ENCODE peak calls at places on chromosomes 13 and 19, in four cellular contexts. Y is DND-41, W is fibroblast of lung, I is OCI-LY7. M is an unnamed sample.

GRCh38 chr19:18677156-18677555 is 6.3 kb upstream of the CRTC1 start:
- DNase-seq in Y (no peak), I (no peak), W (no peak), M (no peak)

GRCh38 chr13:52371736-52372247 is 34.2 kb downstream of the THSD1 start:
- DNase-seq in W (peak; percentile 89), Y (no peak), I (no peak), M (no peak)

GRCh38 chr19:23884363-23884762 is 30.3 kb upstream of the ZNF726 start:
- DNase-seq in I (no peak), W (no peak), Y (no peak), M (no peak)

GRCh38 chr19:4430760-4431159 is 26.8 kb downstream of the UBXN6 start:
- DNase-seq in I (no peak), W (no peak), Y (no peak), M (no peak)

GRCh38 chr13:100454876-100455275 is 133.7 kb downstream of the GGACT start:
- DNase-seq in Y (peak; percentile 15), W (peak; percentile 76), I (no peak), M (no peak)

GRCh38 chr13:53126803-53127202 is 98.2 kb downstream of the OLFM4 start:
- DNase-seq in Y (no peak), W (peak; percentile 9), I (no peak), M (no peak)

GRCh38 chr19:41324231-41324702 is 14.3 kb downstream of the CCDC97 start:
- DNase-seq in Y (no peak), I (no peak), W (no peak), M (no peak)

GRCh38 chr19:42079886-42080763 is 4.2 kb downstream of the ZNF574 start:
- DNase-seq in Y (no peak), I (no peak), W (no peak), M (no peak)

GRCh38 chr19:5308471-5309437 is 31.9 kb downstream of the PTPRS start:
- DNase-seq in I (peak; percentile 26), W (peak; percentile 91), Y (no peak), M (peak; percentile 79)

GRCh38 chr19:44767295-44768180 is 10.2 kb upstream of the CBLC start:
- DNase-seq in I (no peak), Y (no peak), W (no peak), M (no peak)

GRCh38 chr13:43751624-43752023 is 35.1 kb downstream of the ENOX1 start:
- DNase-seq in I (no peak), Y (no peak), W (no peak), M (no peak)

GRCh38 chr19:6963937-6964336 is 57.3 kb downstream of the MBD3L2B start:
- DNase-seq in I (peak; percentile 41), W (no peak), Y (peak; percentile 51), M (no peak)

GRCh38 chr19:41320568-41320967 is 10.6 kb downstream of the CCDC97 start:
- DNase-seq in I (no peak), Y (no peak), W (no peak), M (no peak)

GRCh38 chr19:9498183-9498902 is at the start of gene ZNF560:
- DNase-seq in W (peak; percentile 21), Y (no peak), I (no peak), M (no peak)

GRCh38 chr19:21439372-21439771 is 42.4 kb downstream of the ZNF493 start:
- DNase-seq in I (no peak), W (no peak), Y (no peak), M (no peak)

GRCh38 chr19:30001794-30002193 is 59.8 kb downstream of the URI1 start:
- DNase-seq in W (peak; percentile 2), Y (no peak), I (peak; percentile 6), M (no peak)

GRCh38 chr13:79245937-79246574 is 160.0 kb downstream of the RBM26 start:
- DNase-seq in W (no peak), Y (no peak), I (no peak), M (no peak)

GRCh38 chr13:114249062-114249461 is 14.4 kb downstream of the CDC16 start:
- DNase-seq in I (no peak), W (no peak), Y (no peak), M (no peak)

GRCh38 chr13:23828866-23829265 is 60.3 kb downstream of the MIPEP start:
- DNase-seq in I (no peak), Y (no peak), W (peak; percentile 78), M (no peak)

GRCh38 chr19:400976-401835 is 7.7 kb downstream of the C2CD4C start:
- DNase-seq in W (no peak), I (no peak), Y (no peak), M (peak; percentile 13)

GRCh38 chr13:72304121-72304745 is 423.2 kb downstream of the MZT1 start:
- DNase-seq in I (no peak), W (peak; percentile 95), Y (no peak), M (no peak)

GRCh38 chr13:99496322-99497142 is 4.7 kb upstream of the TM9SF2 start:
- DNase-seq in I (no peak), Y (peak; percentile 82), W (peak; percentile 28), M (no peak)

GRCh38 chr13:74270018-74270417 is 135.8 kb upstream of the KLF12 start:
- DNase-seq in W (no peak), I (no peak), Y (no peak), M (no peak)

GRCh38 chr19:3494051-3494450 is 6.4 kb downstream of the DOHH start:
- DNase-seq in W (no peak), Y (peak; percentile 94), I (peak; percentile 25), M (peak; percentile 95)

GRCh38 chr13:99197257-99197651 is 3.4 kb upstream of the UBAC2 start:
- DNase-seq in Y (no peak), W (no peak), I (no peak), M (no peak)

GRCh38 chr19:10815969-10816635 is 19.9 kb downstream of the TMED1 start:
- DNase-seq in Y (no peak), I (no peak), W (no peak), M (no peak)

GRCh38 chr19:45767410-45767880 is 1.6 kb downstream of the SIX5 start:
- DNase-seq in I (no peak), W (peak; percentile 89), Y (no peak), M (no peak)

GRCh38 chr19:737591-738093 is 13.3 kb upstream of the MISP start:
- DNase-seq in Y (peak; percentile 72), I (peak; percentile 53), W (peak; percentile 16), M (peak; percentile 56)

GRCh38 chr19:572891-573825 is 762 bp downstream of the BSG start:
- DNase-seq in W (peak; percentile 45), I (peak; percentile 49), Y (peak; percentile 44), M (no peak)

GRCh38 chr13:100301418-100301817 is 212.5 kb downstream of the PCCA start:
- DNase-seq in W (no peak), Y (no peak), I (no peak), M (no peak)

GRCh38 chr13:100130092-100130491 is 41.2 kb downstream of the PCCA start:
- DNase-seq in W (peak; percentile 62), I (no peak), Y (no peak), M (no peak)

GRCh38 chr19:52570005-52570861 is at the start of gene ZNF701:
- DNase-seq in Y (peak; percentile 97), W (peak; percentile 87), I (peak; percentile 92), M (peak; percentile 95)

DNA sequence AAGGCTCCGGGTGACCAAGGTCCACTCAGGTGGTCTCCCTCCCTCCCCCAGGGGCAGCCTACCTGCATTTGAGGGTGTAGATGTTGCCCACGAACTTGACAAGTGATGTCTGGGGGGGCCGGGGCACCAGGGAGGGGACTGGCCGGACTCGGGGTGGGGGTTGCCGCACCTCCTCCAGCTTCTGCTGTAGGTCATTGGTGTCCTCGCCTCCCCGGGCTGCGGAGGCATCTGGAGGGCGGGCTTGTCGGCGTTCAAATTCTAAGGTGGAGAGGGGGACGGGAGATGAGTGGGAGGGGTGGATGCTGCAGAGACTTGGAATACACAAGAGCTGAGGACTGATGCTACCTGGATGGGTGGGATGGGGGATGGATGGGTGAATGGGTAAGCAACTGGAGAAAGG is 5.3 kb upstream of the AKAP8L start:
- DNase-seq in I (no peak), W (no peak), Y (no peak), M (no peak)
- TF ChIP-seq CTCF in I (no peak), W (no peak), Y (no peak), M (no peak)

DNA sequence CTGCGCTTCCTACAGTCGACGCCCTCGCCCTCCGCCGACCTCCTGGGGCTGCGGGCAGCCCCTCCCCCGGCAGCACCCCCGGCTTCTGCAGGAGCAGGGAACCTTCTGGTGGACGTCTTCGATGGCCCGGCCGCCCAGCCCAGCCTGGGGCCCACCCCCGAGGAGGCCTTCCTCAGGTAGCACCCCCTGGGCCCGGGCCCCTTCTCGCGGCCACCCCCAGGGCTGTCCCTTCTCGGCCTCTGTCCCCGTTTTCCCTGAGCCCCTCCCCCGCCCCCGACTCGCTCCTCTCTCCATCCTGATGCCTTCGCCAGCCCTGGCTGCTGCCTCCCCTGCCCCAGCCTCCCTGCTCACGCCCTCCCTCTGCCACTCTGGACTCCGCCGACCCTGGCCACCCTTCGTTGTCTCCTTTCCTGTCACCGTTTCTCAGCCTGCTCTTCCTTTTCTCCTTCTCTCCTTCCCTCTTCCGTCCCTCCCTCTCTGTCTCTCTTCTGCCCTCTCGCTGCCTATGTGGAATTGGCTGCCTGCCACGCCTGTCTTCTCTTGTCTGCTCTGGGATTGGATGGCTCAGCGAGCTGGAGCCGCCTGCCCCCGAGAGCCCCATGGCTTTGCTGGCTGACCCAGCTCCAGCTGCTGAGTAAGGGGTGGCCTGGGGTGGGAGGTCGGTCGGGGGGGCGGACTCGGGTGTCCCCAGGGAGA is 11.0 kb downstream of the FUZ start:
- DNase-seq in I (no peak), Y (no peak), W (peak; percentile 84), M (peak; percentile 99)
- H3K27ac ChIP-seq in I (no peak overlapping the region), Y (no peak overlapping the region), W (peak overlapping the region; percentile 23), M (peak overlapping the region; percentile 59)

GRCh38 chr13:37905736-37906135 is 36.2 kb upstream of the TRPC4 start:
- DNase-seq in I (no peak), W (peak; percentile 50), Y (no peak), M (no peak)

GRCh38 chr13:37910790-37911189 is 41.2 kb upstream of the TRPC4 start:
- DNase-seq in Y (no peak), I (no peak), W (no peak), M (no peak)

DNA sequence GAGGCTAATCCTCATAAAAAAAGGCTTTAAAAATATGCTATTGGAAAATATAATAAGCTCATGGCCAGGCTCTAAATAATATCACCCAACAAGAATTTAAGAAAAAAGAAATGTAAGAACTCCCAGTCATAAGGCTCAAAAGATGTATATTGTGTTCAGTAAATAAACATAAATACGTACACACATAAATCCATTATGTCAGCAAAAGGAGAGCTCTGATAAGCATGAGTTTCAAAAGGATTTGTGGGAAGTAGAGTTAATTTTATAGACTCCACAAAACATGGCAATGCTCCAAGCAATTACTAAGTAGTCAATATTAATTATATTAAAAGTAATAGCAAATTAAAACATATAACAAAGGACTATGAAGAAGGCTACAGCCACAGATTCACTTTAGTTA is 37.3 kb upstream of the TRPC4 start:
- DNase-seq in W (no peak), Y (no peak), I (no peak), M (no peak)
- H3K4me3 ChIP-seq in W (no peak overlapping the region), Y (no peak overlapping the region), I (no peak overlapping the region), M (no peak overlapping the region)

DNA sequence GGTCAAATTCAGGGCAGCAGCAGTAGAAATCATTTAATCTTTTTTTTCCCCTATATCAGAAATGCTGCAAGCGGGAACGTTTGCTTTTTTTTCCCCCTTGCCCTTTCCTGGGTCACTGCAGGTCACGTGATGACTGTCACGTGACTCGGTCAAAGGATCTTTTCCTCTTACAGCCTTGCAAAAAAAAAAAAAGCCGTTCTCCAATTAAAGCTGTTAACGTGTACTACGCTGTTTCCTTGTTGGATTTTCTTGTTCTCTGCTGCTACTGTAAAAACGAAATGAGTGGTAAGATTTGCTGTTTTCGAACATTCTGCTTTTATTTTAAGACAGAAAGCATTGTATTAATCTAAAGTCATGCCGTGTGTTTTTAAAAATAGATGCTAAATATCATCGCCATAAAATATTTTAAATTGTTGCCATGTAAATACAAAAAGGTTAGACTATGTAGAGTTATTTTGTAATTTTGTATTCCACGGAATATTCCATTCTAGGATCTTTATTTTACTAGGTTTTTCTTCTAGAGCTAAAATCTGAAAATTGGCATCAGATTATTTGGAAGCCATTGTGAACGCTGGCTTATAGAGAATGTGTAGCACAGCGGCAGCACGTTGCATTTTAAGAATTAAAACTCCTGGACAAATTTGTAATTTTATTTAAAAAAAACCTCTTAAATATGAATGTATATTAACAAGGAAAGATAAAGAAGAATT is 109.9 kb upstream of the MLNR start:
- DNase-seq in Y (peak; percentile 88), W (peak; percentile 89), I (peak; percentile 92), M (peak; percentile 82)
- TF ChIP-seq CTCF in Y (no peak), W (no peak), I (no peak), M (peak; percentile 45)

M was measured in dorsolateral prefrontal cortex.